ENCODE peak calls at places on chromosomes 13 and 19, in ten cellular contexts. U is heart right ventricle, D is body of pancreas, T is H1, H is tibial artery, P is spleen, L is fibroblast of lung, Q is colonic mucosa, A is neural progenitor cell, C is mammary epithelial cell. E is an unnamed sample.

GRCh38 chr19:48544856-48545750 is 6.9 kb upstream of the SULT2B1 start:
- DNase-seq in A (peak; percentile 25), P (no peak), T (peak; percentile 78), U (no peak), H (no peak), L (no peak), D (no peak), C (no peak), Q (no peak), E (no peak)

GRCh38 chr19:35395762-35396199 is 24.9 kb downstream of the GPR42 start:
- DNase-seq in T (no peak), P (no peak), A (peak; percentile 6), U (peak; percentile 28), Q (peak; percentile 24), L (no peak), D (peak; percentile 95), H (no peak), C (no peak), E (peak; percentile 28)

GRCh38 chr19:54254195-54254906 is 2.7 kb downstream of the LILRB5 start:
- DNase-seq in A (no peak), L (no peak), Q (no peak), U (no peak), H (no peak), C (no peak), P (no peak), T (peak; percentile 48), D (no peak), E (no peak)

GRCh38 chr13:101919541-101920306 is 467.2 kb downstream of the ITGBL1 start:
- DNase-seq in Q (no peak), U (peak; percentile 39), T (peak; percentile 85), H (no peak), D (no peak), P (no peak), L (peak; percentile 35), C (no peak), A (peak; percentile 83), E (no peak)

GRCh38 chr13:25778302-25778701 is 273.5 kb downstream of the SHISA2 start:
- DNase-seq in D (no peak), T (no peak), A (no peak), U (no peak), Q (no peak), P (no peak), C (no peak), H (no peak), L (no peak), E (no peak)

GRCh38 chr13:61880576-61881283 is 465.1 kb upstream of the PCDH20 start:
- DNase-seq in Q (no peak), T (no peak), D (peak; percentile 15), L (peak; percentile 3), U (no peak), P (no peak), C (no peak), H (no peak), A (peak; percentile 59), E (no peak)

GRCh38 chr13:81393686-81394085 is 1052.8 kb upstream of the SPRY2 start:
- DNase-seq in L (no peak), T (no peak), C (no peak), P (no peak), A (peak; percentile 22), D (no peak), H (no peak), Q (peak; percentile 40), U (no peak), E (no peak)

GRCh38 chr13:97659602-97660001 is 225.6 kb downstream of the RAP2A start:
- DNase-seq in Q (no peak), T (no peak), L (peak; percentile 5), A (peak; percentile 65), D (peak; percentile 9), P (no peak), H (no peak), C (no peak), U (no peak), E (no peak)

GRCh38 chr13:27465611-27466010 is 15.2 kb upstream of the MTIF3 start:
- DNase-seq in C (no peak), T (no peak), H (no peak), U (no peak), Q (no peak), L (no peak), D (no peak), P (no peak), A (no peak), E (no peak)

GRCh38 chr19:6530385-6531162 is at the start of gene TNFSF9:
- DNase-seq in D (peak; percentile 91), P (peak; percentile 95), T (peak; percentile 96), U (peak; percentile 90), Q (peak; percentile 96), H (peak; percentile 90), A (peak; percentile 92), C (peak; percentile 87), L (peak; percentile 79), E (peak; percentile 81)

GRCh38 chr19:49894879-49895565 is 1.7 kb downstream of the IL4I1 start:
- DNase-seq in L (no peak), C (no peak), H (no peak), U (no peak), P (no peak), Q (no peak), A (no peak), D (no peak), T (no peak), E (peak; percentile 43)

GRCh38 chr19:6222884-6223283 is 56.9 kb downstream of the MLLT1 start:
- DNase-seq in P (peak; percentile 73), L (no peak), H (no peak), D (no peak), A (no peak), T (no peak), U (no peak), Q (no peak), C (peak; percentile 42), E (no peak)

GRCh38 chr13:101925731-101926130 is 473.3 kb downstream of the ITGBL1 start:
- DNase-seq in L (no peak), C (no peak), T (no peak), A (peak; percentile 25), Q (no peak), U (no peak), P (no peak), D (no peak), H (no peak), E (no peak)

GRCh38 chr13:29532136-29532535 is 63.4 kb downstream of the SLC7A1 start:
- DNase-seq in C (no peak), U (no peak), P (no peak), H (no peak), L (peak; percentile 57), A (no peak), D (no peak), Q (no peak), T (no peak), E (no peak)

GRCh38 chr13:75480691-75481175 is 1.2 kb downstream of the TBC1D4 start:
- DNase-seq in L (peak; percentile 62), A (peak; percentile 65), C (peak; percentile 86), P (peak; percentile 79), H (peak; percentile 68), D (peak; percentile 84), T (peak; percentile 61), Q (peak; percentile 82), U (peak; percentile 59), E (peak; percentile 72)

GRCh38 chr19:6730153-6730804 is 7.1 kb downstream of the GPR108 start:
- DNase-seq in C (no peak), H (no peak), L (no peak), T (peak; percentile 91), A (peak; percentile 76), Q (peak; percentile 97), D (peak; percentile 82), P (no peak), U (no peak), E (no peak)

GRCh38 chr19:38250821-38251563 is 5.2 kb downstream of the PPP1R14A start:
- DNase-seq in T (peak; percentile 70), P (peak; percentile 84), A (no peak), Q (peak; percentile 80), L (no peak), U (peak; percentile 88), C (no peak), D (peak; percentile 83), H (peak; percentile 93), E (no peak)
- H3K4me1 ChIP-seq in T (peaks cover 39% of the 10 kb centered on the region), P (peaks cover 9% of the 10 kb centered on the region), A (peaks cover 28% of the 10 kb centered on the region), Q (no peaks in the 10 kb centered on the region), L (peaks cover 21% of the 10 kb centered on the region), U (peaks cover 33% of the 10 kb centered on the region), C (peaks cover 25% of the 10 kb centered on the region), D (peaks cover 37% of the 10 kb centered on the region), H (peaks cover 44% of the 10 kb centered on the region), E (peaks cover 10% of the 10 kb centered on the region)

DNA sequence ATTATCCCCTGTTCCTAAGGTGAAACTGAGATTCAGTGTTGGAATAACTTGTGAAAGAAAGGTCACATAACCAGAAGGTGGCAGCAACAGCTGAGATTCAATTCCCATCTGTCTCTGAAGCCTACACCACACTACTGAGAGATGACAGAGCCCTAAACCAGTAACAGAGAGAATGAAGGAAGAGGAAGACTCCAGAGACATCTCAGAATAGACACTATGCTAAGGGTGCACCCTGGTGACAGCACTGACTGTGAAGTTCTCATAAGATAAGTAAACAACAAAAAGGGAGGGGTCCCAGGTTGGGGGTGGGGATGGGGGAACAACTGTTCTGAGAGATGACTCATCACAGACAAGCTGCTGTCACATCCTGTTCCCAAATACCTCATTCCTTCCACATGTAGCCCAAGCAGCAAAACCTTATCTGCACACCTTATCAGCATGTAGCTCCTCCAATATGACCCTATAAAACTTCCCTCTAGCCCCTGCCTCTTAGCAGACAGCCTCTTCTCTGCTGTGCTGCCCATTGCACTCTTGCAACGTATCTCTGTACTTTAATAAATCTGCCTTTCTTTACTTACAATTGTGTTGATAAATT is 46.5 kb downstream of the UTP14C start:
- DNase-seq in L (peak; percentile 20), C (peak; percentile 46), H (no peak), T (no peak), Q (no peak), A (no peak), D (no peak), U (no peak), P (no peak), E (no peak)
- TF ChIP-seq CTCF in L (no peak), C (peak; percentile 50), H (no peak), T (no peak), Q (no peak), A (no peak), D (no peak), U (no peak), P (no peak), E (peak; percentile 30)

GRCh38 chr19:10830370-10830769 is 5.6 kb downstream of the TMED1 start:
- DNase-seq in L (no peak), H (no peak), P (no peak), T (no peak), Q (no peak), D (no peak), U (no peak), A (no peak), C (no peak), E (no peak)
- H3K27ac ChIP-seq in L (no peak overlapping the region), H (no peak overlapping the region), P (no peak overlapping the region), T (no peak overlapping the region), Q (no peak overlapping the region), D (no peak overlapping the region), U (no peak overlapping the region), A (no peak overlapping the region), C (no peak overlapping the region), E (no peak overlapping the region)

DNA sequence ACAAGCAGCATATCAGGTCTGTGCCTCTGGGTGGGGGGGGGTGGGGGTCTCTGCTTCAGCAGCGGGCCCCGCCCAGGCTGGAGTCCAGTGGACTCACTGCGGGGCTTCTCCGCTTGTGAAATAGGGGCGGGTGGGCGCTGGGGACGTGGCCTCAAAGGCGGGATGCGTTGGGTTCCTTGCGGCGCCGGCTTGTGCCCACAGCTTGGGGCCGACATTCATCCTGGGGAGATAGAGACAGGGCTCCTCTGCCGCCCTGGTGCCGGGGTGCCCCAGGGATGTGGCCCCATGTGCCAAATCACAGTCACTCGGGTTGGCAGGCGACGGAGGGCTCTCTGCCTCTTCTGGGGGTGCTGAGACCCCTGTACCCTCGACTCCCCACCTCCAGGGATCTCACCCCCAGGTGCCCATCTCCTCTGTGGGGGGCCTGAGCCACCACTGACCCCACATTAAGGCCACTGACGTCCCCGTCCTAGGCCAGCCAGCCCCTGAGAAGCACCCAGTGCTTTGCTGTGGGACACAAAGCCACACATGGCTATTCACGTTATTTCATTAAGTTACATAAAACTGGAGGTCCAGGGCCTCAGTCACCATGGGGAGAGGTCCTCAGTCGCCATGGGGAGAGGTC is 4.3 kb upstream of the EFNA2 start:
- DNase-seq in D (no peak), U (no peak), A (no peak), Q (no peak), H (no peak), T (no peak), C (no peak), P (no peak), L (no peak), E (no peak)
- H3K4me1 ChIP-seq in D (peaks cover 7% of the 10 kb centered on the region), U (peaks cover 6% of the 10 kb centered on the region), A (peaks cover 3% of the 10 kb centered on the region), Q (peaks cover 15% of the 10 kb centered on the region), H (peaks cover 3% of the 10 kb centered on the region), T (peaks cover 14% of the 10 kb centered on the region), C (peaks cover 8% of the 10 kb centered on the region), P (peaks cover 13% of the 10 kb centered on the region), L (peaks cover 2% of the 10 kb centered on the region), E (no peaks in the 10 kb centered on the region)